ENCODE peak calls at places on chromosomes 1 and 21, in nine cellular contexts. V, Y, K, M, L, B, E, Z and S are unnamed samples.

GRCh38 chr21:16569679-16570078 is 839.9 kb downstream of the USP25 start:
- DNase-seq in K (peak; percentile 82), M (no peak), L (no peak), Y (no peak), Z (no peak), B (no peak), V (no peak), E (no peak), S (no peak)

GRCh38 chr1:162570718-162571117 is 9.2 kb downstream of the UAP1 start:
- DNase-seq in B (no peak), L (no peak), Z (no peak), Y (no peak), V (no peak), K (no peak), E (no peak), M (no peak), S (no peak)

GRCh38 chr1:53409695-53410094 is 49.5 kb upstream of the DMRTB1 start:
- DNase-seq in K (no peak), L (peak; percentile 53), E (no peak), B (no peak), Z (no peak), V (no peak), Y (no peak), M (no peak), S (no peak)

GRCh38 chr1:44946720-44947059 is 39.7 kb downstream of the EIF2B3 start:
- DNase-seq in K (no peak), E (no peak), L (no peak), Y (no peak), Z (no peak), V (no peak), M (no peak), B (no peak), S (no peak)

GRCh38 chr1:78225153-78225552 is 179.4 kb downstream of the GIPC2 start:
- DNase-seq in E (peak; percentile 33), Y (no peak), M (no peak), L (no peak), V (no peak), K (no peak), Z (no peak), B (no peak), S (no peak)

GRCh38 chr1:240341365-240342250 is 249.9 kb downstream of the FMN2 start:
- DNase-seq in V (no peak), E (peak; percentile 36), L (no peak), Y (no peak), B (no peak), Z (no peak), K (no peak), M (no peak), S (no peak)

GRCh38 chr1:20426923-20427322 is 59.1 kb downstream of the CAMK2N1 start:
- DNase-seq in M (no peak), Y (no peak), Z (no peak), K (peak; percentile 93), L (peak; percentile 44), B (no peak), E (peak; percentile 86), V (peak; percentile 48), S (no peak)

GRCh38 chr1:166307261-166308188 is 140.7 kb upstream of the FAM78B start:
- DNase-seq in B (no peak), E (no peak), L (no peak), V (no peak), Y (peak; percentile 5), M (no peak), Z (no peak), K (no peak), S (peak; percentile 81)

GRCh38 chr1:226763741-226764264 is 24.7 kb upstream of the ITPKB start:
- DNase-seq in M (no peak), L (peak; percentile 85), E (peak; percentile 97), K (peak; percentile 90), Y (no peak), B (no peak), V (peak; percentile 75), Z (no peak), S (no peak)

GRCh38 chr1:81738902-81739301 is 61.8 kb upstream of the ADGRL2 start:
- DNase-seq in M (no peak), E (no peak), Y (no peak), Z (no peak), K (peak; percentile 20), B (no peak), V (no peak), L (no peak), S (no peak)

GRCh38 chr1:111476761-111477309 is 3.1 kb downstream of the C1orf162 start:
- DNase-seq in M (no peak), K (no peak), Y (no peak), B (no peak), V (no peak), Z (no peak), L (no peak), E (no peak), S (no peak)

GRCh38 chr1:219347843-219348475 is 174.3 kb downstream of the LYPLAL1 start:
- DNase-seq in K (peak; percentile 31), Y (peak; percentile 84), B (no peak), E (no peak), L (no peak), Z (peak; percentile 47), V (no peak), M (no peak), S (peak; percentile 53)

GRCh38 chr1:239179001-239179400 is 207.4 kb upstream of the CHRM3 start:
- DNase-seq in V (no peak), Z (no peak), B (no peak), K (no peak), Y (no peak), E (no peak), M (no peak), L (no peak), S (no peak)

GRCh38 chr1:206075786-206076725 is 23.1 kb downstream of the RHEX start:
- DNase-seq in K (peak; percentile 48), M (no peak), E (no peak), Y (no peak), L (peak; percentile 61), V (peak; percentile 29), Z (no peak), B (no peak), S (no peak)

GRCh38 chr1:29032839-29033238 is 90.9 kb downstream of the TMEM200B start:
- DNase-seq in V (no peak), E (no peak), Z (no peak), L (no peak), Y (no peak), B (no peak), M (no peak), K (no peak), S (no peak)
- H3K4me1 ChIP-seq in V (no peaks in the 10 kb centered on the region), E (no peaks in the 10 kb centered on the region), Z (no peaks in the 10 kb centered on the region), L (no peaks in the 10 kb centered on the region), Y (no peaks in the 10 kb centered on the region), B (no peaks in the 10 kb centered on the region), M (no peaks in the 10 kb centered on the region), K (no peaks in the 10 kb centered on the region), S (peaks cover 6% of the 10 kb centered on the region)

GRCh38 chr1:27569088-27569459 is 34.9 kb downstream of the AHDC1 start:
- DNase-seq in K (no peak), E (no peak), L (no peak), V (no peak), Z (no peak), Y (no peak), M (no peak), B (no peak), S (no peak)

GRCh38 chr1:27568247-27569087 is 35.5 kb downstream of the AHDC1 start:
- DNase-seq in E (peak; percentile 97), L (peak; percentile 98), K (peak; percentile 91), Y (peak; percentile 98), Z (peak; percentile 90), V (peak; percentile 99), B (peak; percentile 91), M (peak; percentile 97), S (peak; percentile 95)

GRCh38 chr1:27566462-27567182 is 37.3 kb downstream of the AHDC1 start:
- DNase-seq in M (no peak), L (no peak), K (no peak), V (peak; percentile 32), E (no peak), Y (no peak), B (peak; percentile 37), Z (no peak), S (no peak)

GRCh38 chr1:27567183-27567526 is 36.8 kb downstream of the AHDC1 start:
- DNase-seq in Z (no peak), K (no peak), V (peak; percentile 38), B (peak; percentile 93), E (no peak), L (no peak), M (no peak), Y (no peak), S (no peak)

GRCh38 chr1:27567931-27568246 is 36.1 kb downstream of the AHDC1 start:
- DNase-seq in E (no peak), L (no peak), M (no peak), Y (no peak), Z (no peak), K (no peak), B (no peak), V (peak; percentile 13), S (no peak)
- H3K4me3 ChIP-seq in E (peak overlapping the region; percentile 45), L (peak overlapping the region; percentile 53), M (no peak overlapping the region), Y (no peak overlapping the region), Z (peak overlapping the region; percentile 36), K (no peak overlapping the region), B (no peak overlapping the region), V (no peak overlapping the region), S (peak overlapping the region; percentile 43)

GRCh38 chr1:156393095-156393494 is 24.1 kb downstream of the RHBG start:
- DNase-seq in Z (no peak), M (no peak), E (no peak), V (no peak), L (no peak), B (no peak), Y (no peak), K (no peak), S (no peak)

GRCh38 chr1:156394082-156394481 is 25.1 kb downstream of the RHBG start:
- DNase-seq in Z (no peak), L (no peak), B (no peak), M (no peak), V (no peak), Y (no peak), E (no peak), K (no peak), S (no peak)

GRCh38 chr1:156391145-156391677 is 22.2 kb downstream of the RHBG start:
- DNase-seq in B (no peak), L (peak; percentile 77), M (no peak), K (no peak), V (no peak), E (no peak), Z (no peak), Y (no peak), S (no peak)

GRCh38 chr1:156391701-156392100 is 22.7 kb downstream of the RHBG start:
- DNase-seq in V (no peak), K (no peak), Y (no peak), E (no peak), B (no peak), L (no peak), M (no peak), Z (no peak), S (no peak)

DNA sequence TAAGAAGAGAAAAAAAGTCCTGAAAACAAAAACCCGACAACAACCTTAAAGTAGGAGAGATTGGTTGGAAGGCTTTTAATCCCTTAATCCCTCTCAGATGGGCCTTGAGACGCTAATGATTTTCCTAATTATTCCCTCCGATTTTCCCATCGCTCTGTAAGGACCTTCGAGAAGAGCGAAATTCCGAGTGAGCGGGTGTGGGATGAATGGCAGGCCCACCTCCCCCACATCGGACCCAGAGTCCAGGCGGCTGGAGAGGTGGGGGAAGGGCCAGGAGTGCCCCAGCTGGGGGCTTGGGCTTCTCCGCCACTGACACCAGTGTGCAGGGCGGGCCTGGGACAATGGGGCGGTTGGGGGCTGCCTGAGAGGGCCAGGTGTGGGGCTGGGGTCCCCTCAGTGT is 23.4 kb downstream of the RHBG start:
- DNase-seq in E (no peak), Y (no peak), M (no peak), B (peak; percentile 63), L (peak; percentile 70), Z (no peak), V (no peak), K (no peak), S (no peak)
- H3K4me1 ChIP-seq in E (peaks cover 6% of the 10 kb centered on the region), Y (peaks cover 5% of the 10 kb centered on the region), M (no peaks in the 10 kb centered on the region), B (peaks cover 53% of the 10 kb centered on the region), L (peaks cover 7% of the 10 kb centered on the region), Z (peaks cover 15% of the 10 kb centered on the region), V (no peaks in the 10 kb centered on the region), K (no peaks in the 10 kb centered on the region), S (no peaks in the 10 kb centered on the region)

GRCh38 chr1:63975447-63975846 is 201.6 kb downstream of the ROR1 start:
- DNase-seq in Z (no peak), L (no peak), B (no peak), V (no peak), M (no peak), Y (no peak), E (no peak), K (no peak), S (no peak)
- H3K4me3 ChIP-seq in Z (no peak overlapping the region), L (no peak overlapping the region), B (no peak overlapping the region), V (no peak overlapping the region), M (no peak overlapping the region), Y (no peak overlapping the region), E (no peak overlapping the region), K (no peak overlapping the region), S (no peak overlapping the region)